ENCODE peak calls at places on chromosome 6, in seven cellular contexts. W, K, L, M, J, P and G are unnamed samples.

GRCh38 chr6:1615651-1616420 is 6.1 kb downstream of the FOXC1 start:
- DNase-seq in W (no peak), K (no peak), L (no peak), M (no peak), J (no peak), P (no peak), G (no peak)

GRCh38 chr6:53526000-53526399 is 18.9 kb downstream of the GCLC start:
- DNase-seq in W (no peak), K (no peak), L (no peak), M (no peak), J (no peak), P (no peak), G (no peak)

GRCh38 chr6:157552956-157553485 is 172.0 kb downstream of the ZDHHC14 start:
- DNase-seq in W (no peak), K (no peak), L (no peak), M (no peak), J (no peak), P (no peak), G (no peak)

GRCh38 chr6:29919506-29919905 is 22.8 kb upstream of the HLA-A start:
- DNase-seq in W (no peak), K (no peak), L (no peak), M (no peak), J (no peak), P (no peak), G (no peak)

GRCh38 chr6:42781546-42781810 is 374 bp upstream of the BICRAL start:
- DNase-seq in W (no peak), K (peak; percentile 45), L (no peak), M (no peak), J (no peak), P (no peak), G (no peak)

GRCh38 chr6:31075528-31075927 is 36.8 kb downstream of the C6orf15 start:
- DNase-seq in W (no peak), K (no peak), L (no peak), M (no peak), J (no peak), P (no peak), G (no peak)

GRCh38 chr6:160979063-160979708 is 12.4 kb upstream of the MAP3K4 start:
- DNase-seq in W (no peak), K (no peak), L (no peak), M (no peak), J (no peak), P (no peak), G (no peak)

GRCh38 chr6:30766461-30767157 is 22.3 kb upstream of the IER3 start:
- DNase-seq in W (no peak), K (no peak), L (no peak), M (no peak), J (peak; percentile 84), P (no peak), G (no peak)

GRCh38 chr6:163504984-163505640 is 90.6 kb downstream of the QKI start:
- DNase-seq in W (no peak), K (no peak), L (no peak), M (no peak), J (no peak), P (no peak), G (no peak)

GRCh38 chr6:26232950-26233607 is 131.9 kb upstream of the BTN3A2 start:
- DNase-seq in W (no peak), K (no peak), L (no peak), M (peak; percentile 38), J (no peak), P (no peak), G (peak; percentile 34)